ENCODE peak calls at places on chromosomes 16 and 17, in four cellular contexts. R is NCI-H1092; W is activated T-cell treated with anti-CD3 and anti-CD28 coated beads, Interleukin-2, amount 50 U/mL, for 72 hours; V is T1000. N is an unnamed sample.
A peak's percentile ranks its signal among the peaks of the same experiment; 100 is the strongest.

GRCh38 chr16:21703156-21703555 is 39.4 kb downstream of the OTOA start:
- DNase-seq in R (no peak), W (no peak), V (no peak), N (no peak)

GRCh38 chr16:46801428-46802049 is 29.4 kb downstream of the C16orf87 start:
- DNase-seq in R (no peak), W (no peak), V (no peak), N (no peak)

GRCh38 chr17:28643979-28644781 is 778 bp downstream of the BLTP2 start:
- DNase-seq in R (peak; percentile 2), W (peak; percentile 28), V (no peak), N (no peak)

GRCh38 chr16:9138021-9138680 is 46.7 kb downstream of the HAPSTR1 start:
- DNase-seq in R (no peak), W (no peak), V (no peak), N (no peak)

GRCh38 chr16:22664561-22664997 is 149.4 kb upstream of the HS3ST2 start:
- DNase-seq in R (no peak), W (no peak), V (no peak), N (no peak)

GRCh38 chr17:6231886-6232767 is 161.9 kb downstream of the WSCD1 start:
- DNase-seq in R (no peak), W (no peak), V (no peak), N (no peak)

GRCh38 chr17:48413613-48414405 is 16.2 kb downstream of the SKAP1 start:
- DNase-seq in R (no peak), W (no peak), V (no peak), N (no peak)

GRCh38 chr16:69197573-69197972 is 10.6 kb downstream of the SNTB2 start:
- DNase-seq in R (no peak), W (no peak), V (no peak), N (no peak)

GRCh38 chr16:88940196-88941050 is 36.6 kb downstream of the CBFA2T3 start:
- DNase-seq in R (peak; percentile 22), W (no peak), V (no peak), N (no peak)

GRCh38 chr17:45940826-45941225 is 46.5 kb downstream of the MAPT start:
- DNase-seq in R (no peak), W (no peak), V (no peak), N (no peak)

GRCh38 chr17:79006001-79006400 is 3.6 kb downstream of the CANT1 start:
- DNase-seq in R (no peak), W (no peak), V (no peak), N (no peak)

GRCh38 chr16:88941933-88942909 is 34.8 kb downstream of the CBFA2T3 start:
- DNase-seq in R (peak; percentile 51), W (peak; percentile 76), V (no peak), N (no peak)

GRCh38 chr16:15654591-15654990 is 4.5 kb downstream of the NDE1 start:
- DNase-seq in R (no peak), W (no peak), V (no peak), N (no peak)

GRCh38 chr17:77914440-77915254 is 43.9 kb upstream of the TNRC6C start:
- DNase-seq in R (peak; percentile 28), W (no peak), V (no peak), N (no peak)

GRCh38 chr16:13984794-13985193 is 64.8 kb downstream of the ERCC4 start:
- DNase-seq in R (no peak), W (no peak), V (no peak), N (no peak)

GRCh38 chr17:81701288-81702071 is 1.7 kb upstream of the MRPL12 start:
- DNase-seq in R (no peak), W (peak; percentile 28), V (no peak), N (no peak)

GRCh38 chr16:66639091-66639885 is 34.8 kb downstream of the CMTM3 start:
- DNase-seq in R (no peak), W (no peak), V (no peak), N (no peak)

GRCh38 chr16:9647981-9648701 is 534.1 kb downstream of the GRIN2A start:
- DNase-seq in R (no peak), W (no peak), V (no peak), N (no peak)

GRCh38 chr17:80962356-80963329 is 29.0 kb upstream of the CHMP6 start:
- DNase-seq in R (no peak), W (no peak), V (no peak), N (no peak)

GRCh38 chr16:58634265-58634802 is 4.7 kb upstream of the CNOT1 start:
- DNase-seq in R (no peak), W (no peak), V (no peak), N (no peak)

GRCh38 chr17:68693896-68694295 is 92.7 kb upstream of the FAM20A start:
- DNase-seq in R (no peak), W (no peak), V (no peak), N (no peak)

GRCh38 chr17:51540151-51540550 is 279.8 kb downstream of the UTP18 start:
- DNase-seq in R (no peak), W (no peak), V (no peak), N (no peak)

GRCh38 chr17:77388384-77389306 is 247.9 kb downstream of the SEC14L1 start:
- DNase-seq in R (no peak), W (no peak), V (no peak), N (no peak)

GRCh38 chr17:1484060-1484535 is 8.4 kb downstream of the MYO1C start:
- DNase-seq in R (no peak), W (no peak), V (no peak), N (no peak)

GRCh38 chr16:59042296-59042695 is 308.2 kb upstream of the GOT2 start:
- DNase-seq in R (no peak), W (no peak), V (no peak), N (no peak)

GRCh38 chr17:1134634-1135324 is 45.0 kb downstream of the ABR start:
- DNase-seq in R (no peak), W (no peak), V (no peak), N (no peak)

GRCh38 chr17:3666516-3666915 is 1.9 kb downstream of the TAX1BP3 start:
- DNase-seq in R (no peak), W (no peak), V (no peak), N (no peak)

GRCh38 chr17:63635787-63636186 is 13.6 kb downstream of the MAP3K3 start:
- DNase-seq in R (no peak), W (no peak), V (no peak), N (no peak)

GRCh38 chr17:31527606-31528005 is 136.1 kb downstream of the RAB11FIP4 start:
- DNase-seq in R (no peak), W (no peak), V (no peak), N (no peak)

GRCh38 chr16:31715915-31716314 is 157.7 kb upstream of the ZNF267 start:
- DNase-seq in R (no peak), W (no peak), V (no peak), N (no peak)